ENCODE peak calls at places on chromosomes 16 and 17, in four cellular contexts. P, W, Z and O are unnamed samples.
A peak's percentile ranks its signal among the peaks of the same experiment; 100 is the strongest.

GRCh38 chr16:16083421-16084156 is 134.2 kb downstream of the ABCC1 start:
- DNase-seq in P (no peak), W (peak; percentile 23), Z (no peak), O (no peak)

GRCh38 chr17:29241015-29241963 is 5.4 kb upstream of the CRYBA1 start:
- DNase-seq in P (no peak), W (peak; percentile 21), Z (peak; percentile 71), O (no peak)

GRCh38 chr16:72963921-72964320 is 84.0 kb downstream of the ZFHX3 start:
- DNase-seq in P (no peak), W (no peak), Z (no peak), O (no peak)

GRCh38 chr17:40097931-40098845 is 2.2 kb downstream of the NR1D1 start:
- DNase-seq in P (peak; percentile 85), W (no peak), Z (peak; percentile 89), O (peak; percentile 90)

GRCh38 chr16:65745201-65745600 is 621.3 kb upstream of the CDH5 start:
- DNase-seq in P (no peak), W (peak; percentile 16), Z (no peak), O (no peak)

GRCh38 chr17:42114118-42114517 is 1.6 kb upstream of the DHX58 start:
- DNase-seq in P (no peak), W (no peak), Z (no peak), O (no peak)

GRCh38 chr17:81514485-81514734 is 1.8 kb upstream of the ACTG1 start:
- DNase-seq in P (no peak), W (no peak), Z (no peak), O (no peak)

GRCh38 chr17:74454197-74455024 is 12.0 kb upstream of the CD300A start:
- DNase-seq in P (no peak), W (peak; percentile 97), Z (peak; percentile 88), O (peak; percentile 94)

GRCh38 chr17:49437696-49438438 is 23.2 kb upstream of the PHB1 start:
- DNase-seq in P (no peak), W (no peak), Z (no peak), O (no peak)

GRCh38 chr16:52069866-52070265 is 477.1 kb downstream of the TOX3 start:
- DNase-seq in P (no peak), W (no peak), Z (no peak), O (no peak)

GRCh38 chr17:43758497-43759174 is at the start of gene SOST:
- DNase-seq in P (no peak), W (no peak), Z (no peak), O (no peak)

GRCh38 chr17:50148226-50149098 is 2.0 kb downstream of the PPP1R9B start:
- DNase-seq in P (peak; percentile 62), W (peak; percentile 42), Z (no peak), O (peak; percentile 78)

GRCh38 chr16:55622930-55623561 is 32.7 kb upstream of the SLC6A2 start:
- DNase-seq in P (no peak), W (peak; percentile 47), Z (no peak), O (no peak)

GRCh38 chr17:59435238-59435637 is 103.8 kb downstream of the YPEL2 start:
- DNase-seq in P (no peak), W (no peak), Z (no peak), O (no peak)

GRCh38 chr17:63191610-63192009 is 225.6 kb downstream of the TANC2 start:
- DNase-seq in P (no peak), W (no peak), Z (no peak), O (peak; percentile 10)

GRCh38 chr17:313231-313630 is 39.4 kb downstream of the RPH3AL start:
- DNase-seq in P (no peak), W (no peak), Z (no peak), O (no peak)

GRCh38 chr16:67526149-67526732 is 2.4 kb upstream of the RIPOR1 start:
- DNase-seq in P (no peak), W (no peak), Z (no peak), O (no peak)

GRCh38 chr17:31320791-31321190 is 631 bp downstream of the EVI2A start:
- DNase-seq in P (no peak), W (no peak), Z (no peak), O (no peak)

GRCh38 chr17:80414508-80414802 is 512 bp upstream of the ENDOV start:
- DNase-seq in P (no peak), W (no peak), Z (no peak), O (no peak)

GRCh38 chr16:84501077-84501735 is 3.3 kb downstream of the MEAK7 start:
- DNase-seq in P (no peak), W (no peak), Z (no peak), O (peak; percentile 27)

GRCh38 chr17:71741836-71742235 is 379.0 kb upstream of the SOX9 start:
- DNase-seq in P (no peak), W (no peak), Z (no peak), O (no peak)

GRCh38 chr16:6335072-6335471 is 997.6 kb upstream of the RBFOX1 start:
- DNase-seq in P (no peak), W (peak; percentile 59), Z (no peak), O (no peak)

GRCh38 chr17:32491371-32492280 is 4.8 kb downstream of the CDK5R1 start:
- DNase-seq in P (no peak), W (no peak), Z (no peak), O (no peak)

GRCh38 chr17:8837438-8838075 is 29.9 kb downstream of the PIK3R6 start:
- DNase-seq in P (no peak), W (no peak), Z (peak; percentile 42), O (no peak)

GRCh38 chr16:70735141-70735979 is 49.5 kb upstream of the MTSS2 start:
- DNase-seq in P (no peak), W (no peak), Z (no peak), O (no peak)

GRCh38 chr16:68087688-68088087 is 2.5 kb downstream of the NFATC3 start:
- DNase-seq in P (no peak), W (no peak), Z (no peak), O (no peak)

GRCh38 chr16:31354394-31355291 is at the start of gene ITGAX:
- DNase-seq in P (peak; percentile 49), W (no peak), Z (peak; percentile 69), O (peak; percentile 52)

GRCh38 chr16:54627616-54628015 is 303.0 kb upstream of the IRX5 start:
- DNase-seq in P (no peak), W (no peak), Z (no peak), O (no peak)

GRCh38 chr16:29674188-29674587 is 4.8 kb upstream of the QPRT start:
- DNase-seq in P (no peak), W (peak; percentile 18), Z (peak; percentile 60), O (peak; percentile 71)

GRCh38 chr17:59466943-59467801 is 98.2 kb upstream of the DHX40 start:
- DNase-seq in P (no peak), W (no peak), Z (peak; percentile 5), O (peak; percentile 15)

GRCh38 chr16:89370081-89370511 is 120.3 kb downstream of the ANKRD11 start:
- DNase-seq in P (no peak), W (no peak), Z (no peak), O (no peak)

GRCh38 chr17:17943281-17943984 is 28.8 kb downstream of the TOM1L2 start:
- DNase-seq in P (no peak), W (peak; percentile 20), Z (no peak), O (no peak)
- H3K4me1 ChIP-seq in P (peaks cover 100% of the 10 kb centered on the region), W (peaks cover 31% of the 10 kb centered on the region), Z (peaks cover 64% of the 10 kb centered on the region), O (peaks cover 65% of the 10 kb centered on the region)

GRCh38 chr17:76428511-76428910 is 24.4 kb downstream of the UBE2O start:
- DNase-seq in P (no peak), W (no peak), Z (no peak), O (no peak)
- H3K4me1 ChIP-seq in P (peaks cover 23% of the 10 kb centered on the region), W (no peaks in the 10 kb centered on the region), Z (peaks cover 40% of the 10 kb centered on the region), O (peaks cover 9% of the 10 kb centered on the region)

DNA sequence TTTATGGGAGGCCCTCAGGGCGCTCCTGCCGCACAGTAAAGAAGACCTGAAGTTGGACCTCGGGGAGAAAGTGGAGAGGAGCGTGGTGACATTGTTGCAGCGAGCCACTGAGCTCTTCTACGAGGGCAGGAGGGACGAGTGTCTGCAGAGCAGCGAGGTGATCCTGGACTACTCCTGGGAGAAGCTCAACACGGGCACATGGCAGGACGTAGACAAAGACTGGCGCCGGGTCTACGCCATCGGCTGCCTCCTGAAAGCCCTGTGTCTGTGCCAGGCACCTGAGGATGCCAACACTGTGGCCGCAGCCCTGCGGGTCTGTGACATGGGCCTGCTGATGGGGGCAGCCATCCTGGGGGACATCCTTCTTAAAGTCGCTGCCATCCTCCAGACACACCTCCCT is 6.8 kb downstream of the KDM8 start:
- DNase-seq in P (no peak), W (no peak), Z (no peak), O (no peak)
- H3K4me1 ChIP-seq in P (peaks cover 7% of the 10 kb centered on the region), W (no peaks in the 10 kb centered on the region), Z (no peaks in the 10 kb centered on the region), O (peaks cover 36% of the 10 kb centered on the region)

DNA sequence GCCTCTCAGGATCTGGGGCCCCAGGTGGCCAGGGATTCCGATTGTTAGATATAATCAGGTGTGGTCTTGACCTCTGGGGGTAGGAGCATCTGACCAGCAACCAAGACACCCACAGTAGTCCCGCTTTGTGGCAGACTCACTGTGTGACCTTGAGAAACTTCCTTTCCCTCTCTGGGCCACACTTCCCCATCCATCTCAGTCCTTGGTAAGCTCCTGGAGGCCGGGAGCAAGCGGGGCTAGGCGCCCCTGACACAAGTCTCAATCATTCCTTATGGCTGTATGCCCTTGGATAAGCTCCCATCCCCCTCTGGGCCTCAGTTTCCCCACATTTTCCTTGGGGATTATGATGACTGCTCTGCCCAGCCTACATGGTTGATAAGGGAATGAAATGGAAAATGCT is 21.3 kb downstream of the CPNE2 start:
- DNase-seq in P (no peak), W (no peak), Z (no peak), O (no peak)
- H3K4me1 ChIP-seq in P (peaks cover 14% of the 10 kb centered on the region), W (peaks cover 2% of the 10 kb centered on the region), Z (peaks cover 22% of the 10 kb centered on the region), O (peaks cover 21% of the 10 kb centered on the region)